ENCODE peak calls at places on chromosome 17, in five cellular contexts. W is NT2/D1, P is kidney, A is BJ, I is Karpas-422. E is an unnamed sample. For H3K36me3, the result is how much of the 10 kb centered on the place peaks cover.

GRCh38 chr17:7748098-7748775 is 30.7 kb downstream of the DNAH2 start:
- DNase-seq in W (no peak), P (peak), A (no peak), I (no peak), E (no peak)

GRCh38 chr17:74296548-74296936 is 22.5 kb downstream of the DNAI2 start:
- DNase-seq in W (peak), P (no peak), A (no peak), I (peak), E (peak)

GRCh38 chr17:16513858-16514257 is 21.9 kb upstream of the LRRC75A start:
- DNase-seq in W (no peak), P (no peak), A (no peak), I (no peak), E (no peak)

GRCh38 chr17:79078476-79079190 is 4.0 kb downstream of the ENGASE start:
- DNase-seq in W (no peak), P (peak), A (no peak), I (no peak), E (no peak)

GRCh38 chr17:45020354-45021138 is 30.9 kb downstream of the DCAKD start:
- DNase-seq in W (no peak), P (peak), A (no peak), I (no peak), E (no peak)

GRCh38 chr17:69141802-69142472 is at the start of gene ABCA6:
- DNase-seq in W (no peak), P (no peak), A (peak), I (no peak), E (no peak)

GRCh38 chr17:19386974-19387920 is at the start of gene MFAP4:
- DNase-seq in W (no peak), P (peak), A (peak), I (no peak), E (no peak)

GRCh38 chr17:29124135-29124930 is 55.9 kb downstream of the MYO18A start:
- DNase-seq in W (peak), P (no peak), A (no peak), I (peak), E (peak)

GRCh38 chr17:14095630-14096029 is 26.3 kb downstream of the COX10 start:
- DNase-seq in W (no peak), P (no peak), A (no peak), I (no peak), E (no peak)

GRCh38 chr17:68580236-68580903 is 20.8 kb downstream of the FAM20A start:
- DNase-seq in W (no peak), P (no peak), A (peak), I (no peak), E (no peak)

GRCh38 chr17:56898874-56899273 is 15.0 kb downstream of the TRIM25 start:
- DNase-seq in W (no peak), P (no peak), A (no peak), I (no peak), E (no peak)

GRCh38 chr17:83071365-83071764 is 8.0 kb upstream of the METRNL start:
- DNase-seq in W (no peak), P (no peak), A (no peak), I (no peak), E (no peak)
- H3K36me3 ChIP-seq in W (under half), P (under half), A (under half), I (under half), E (under half)

GRCh38 chr17:46029627-46030026 is 30.6 kb downstream of the STH start:
- DNase-seq in W (no peak), P (no peak), A (no peak), I (no peak), E (no peak)
- H3K36me3 ChIP-seq in W (half or more), P (under half), A (under half), I (under half), E (half or more)

DNA sequence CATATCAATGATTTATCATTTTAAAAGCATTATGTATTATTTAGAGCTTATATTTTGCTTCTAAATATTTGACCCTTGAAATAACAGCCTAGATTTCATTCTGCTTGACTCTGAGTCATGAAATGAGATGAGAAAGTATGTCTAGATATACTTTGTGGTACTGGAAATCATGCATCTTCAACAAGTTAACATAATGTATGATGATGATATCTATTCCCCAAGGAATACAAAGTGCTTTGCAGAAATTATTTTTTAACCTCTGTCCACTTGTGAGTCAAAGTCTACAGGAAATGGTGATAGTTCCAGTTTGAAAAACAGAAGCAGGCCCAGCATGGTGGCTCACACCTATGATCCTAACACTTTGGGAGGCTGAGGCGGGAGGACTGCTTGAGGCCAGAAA is 36.1 kb downstream of the GOSR1 start:
- DNase-seq in W (no peak), P (no peak), A (no peak), I (no peak), E (no peak)
- H3K36me3 ChIP-seq in W (under half), P (under half), A (under half), I (under half), E (under half)

GRCh38 chr17:1471490-1471889 is 15.5 kb upstream of the CRK start:
- DNase-seq in W (no peak), P (no peak), A (no peak), I (no peak), E (no peak)

GRCh38 chr17:1473841-1474240 is 17.8 kb upstream of the CRK start:
- DNase-seq in W (no peak), P (no peak), A (no peak), I (no peak), E (no peak)

GRCh38 chr17:1471931-1472727 is 16.1 kb upstream of the CRK start:
- DNase-seq in W (no peak), P (no peak), A (no peak), I (no peak), E (no peak)

GRCh38 chr17:1474402-1475189 is 17.9 kb downstream of the MYO1C start:
- DNase-seq in W (no peak), P (peak), A (no peak), I (no peak), E (no peak)

GRCh38 chr17:1473170-1473569 is 17.1 kb upstream of the CRK start:
- DNase-seq in W (no peak), P (no peak), A (no peak), I (peak), E (no peak)
- H3K36me3 ChIP-seq in W (half or more), P (under half), A (half or more), I (under half), E (under half)

GRCh38 chr17:77203846-77204245 is 63.1 kb downstream of the SEC14L1 start:
- DNase-seq in W (no peak), P (no peak), A (no peak), I (no peak), E (no peak)
- H3K36me3 ChIP-seq in W (half or more), P (under half), A (under half), I (under half), E (half or more)

GRCh38 chr17:12128946-12129345 is 108.3 kb downstream of the MAP2K4 start:
- DNase-seq in W (no peak), P (no peak), A (no peak), I (no peak), E (no peak)
- H3K36me3 ChIP-seq in W (under half), P (under half), A (under half), I (under half), E (half or more)

E was measured in CD4-positive, CD25-positive, alpha-beta regulatory T cell.